ENCODE peak calls at places on chromosomes 11 and 22, in ten cellular contexts. U is ovary, T is GM20000, G is cardiac muscle cell, H is HCT116, E is dorsolateral prefrontal cortex, D is A549, Y is fibroblast of lung, J is IMR-90, V is astrocyte. S is an unnamed sample.

GRCh38 chr11:125170406-125171031 is 6.0 kb downstream of the PKNOX2 start:
- DNase-seq in Y (peak; percentile 96), T (no peak), J (peak; percentile 92), U (peak; percentile 83), V (peak; percentile 94), E (no peak), H (no peak), D (no peak), G (peak; percentile 97), S (no peak)

GRCh38 chr11:27437824-27438594 is 34.6 kb downstream of the LGR4 start:
- DNase-seq in J (no peak), U (no peak), G (no peak), T (no peak), D (no peak), H (no peak), V (peak; percentile 35), E (no peak), Y (peak; percentile 55), S (no peak)

GRCh38 chr22:37636949-37637273 is 2.6 kb upstream of the SH3BP1 start:
- DNase-seq in D (no peak), T (no peak), Y (no peak), H (no peak), G (no peak), U (no peak), J (no peak), V (no peak), E (no peak), S (no peak)

GRCh38 chr22:47888807-47889206 is 1126.4 kb downstream of the TBC1D22A start:
- DNase-seq in T (no peak), J (no peak), V (no peak), Y (no peak), D (no peak), U (no peak), E (no peak), H (no peak), G (no peak), S (no peak)

GRCh38 chr11:71210861-71211260 is 41.5 kb downstream of the SHANK2 start:
- DNase-seq in E (no peak), T (no peak), H (no peak), V (no peak), G (no peak), J (no peak), D (no peak), U (no peak), Y (no peak), S (no peak)

GRCh38 chr11:117180661-117181585 is 2.4 kb downstream of the SIDT2 start:
- DNase-seq in G (peak; percentile 81), Y (peak; percentile 60), J (peak; percentile 70), D (peak; percentile 66), H (peak; percentile 81), V (peak; percentile 49), T (peak; percentile 83), U (peak; percentile 72), E (peak; percentile 76), S (peak; percentile 82)

GRCh38 chr11:132772712-132773545 is 759.4 kb downstream of the OPCML start:
- DNase-seq in Y (peak; percentile 11), U (no peak), T (no peak), D (no peak), G (no peak), H (no peak), E (no peak), J (no peak), V (no peak), S (no peak)

GRCh38 chr11:73969991-73970800 is 12.4 kb downstream of the UCP2 start:
- DNase-seq in D (no peak), T (no peak), V (no peak), J (no peak), G (no peak), U (no peak), Y (no peak), E (no peak), H (no peak), S (no peak)

GRCh38 chr11:9601041-9601875 is 27.8 kb downstream of the WEE1 start:
- DNase-seq in U (no peak), T (peak; percentile 72), G (peak; percentile 84), E (no peak), Y (peak; percentile 47), D (no peak), H (no peak), J (peak; percentile 89), V (no peak), S (peak; percentile 35)

GRCh38 chr22:44337658-44338004 is 24.9 kb upstream of the SHISAL1 start:
- DNase-seq in T (no peak), E (peak; percentile 36), G (peak; percentile 76), V (peak; percentile 64), H (no peak), J (peak; percentile 75), U (peak; percentile 86), Y (peak; percentile 76), D (peak; percentile 38), S (peak; percentile 81)

GRCh38 chr11:24375351-24375750 is 121.5 kb upstream of the LUZP2 start:
- DNase-seq in D (no peak), Y (no peak), U (no peak), T (no peak), G (no peak), E (no peak), J (no peak), V (no peak), H (no peak), S (no peak)

DNA sequence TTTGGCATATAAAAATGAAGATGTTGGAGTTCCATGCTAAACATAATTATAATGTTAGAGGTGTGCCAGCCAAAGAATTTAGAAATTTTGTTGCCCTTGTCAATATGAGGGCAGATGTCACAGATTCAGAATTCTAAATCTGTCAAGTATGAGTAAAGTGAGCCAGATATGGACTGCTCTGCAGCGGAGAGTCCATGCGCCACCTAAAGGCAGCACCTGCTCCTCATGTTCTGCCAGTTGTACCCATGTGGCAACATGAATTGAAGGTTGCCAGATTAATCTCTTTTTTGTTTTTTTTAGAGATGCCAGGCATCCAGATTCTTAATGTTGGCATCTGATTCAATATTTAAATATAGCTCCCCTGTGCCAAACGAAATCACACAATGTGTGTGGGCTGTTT is 678.6 kb upstream of the ANO5 start:
- DNase-seq in V (no peak), H (no peak), J (no peak), Y (no peak), G (no peak), U (no peak), T (no peak), E (peak; percentile 33), D (no peak), S (peak; percentile 24)
- TF ChIP-seq CTCF in V (peak; percentile 19), H (no peak), J (no peak), Y (no peak), G (no peak), U (no peak), T (no peak), E (no peak), D (peak; percentile 44), S (peak; percentile 43)

DNA sequence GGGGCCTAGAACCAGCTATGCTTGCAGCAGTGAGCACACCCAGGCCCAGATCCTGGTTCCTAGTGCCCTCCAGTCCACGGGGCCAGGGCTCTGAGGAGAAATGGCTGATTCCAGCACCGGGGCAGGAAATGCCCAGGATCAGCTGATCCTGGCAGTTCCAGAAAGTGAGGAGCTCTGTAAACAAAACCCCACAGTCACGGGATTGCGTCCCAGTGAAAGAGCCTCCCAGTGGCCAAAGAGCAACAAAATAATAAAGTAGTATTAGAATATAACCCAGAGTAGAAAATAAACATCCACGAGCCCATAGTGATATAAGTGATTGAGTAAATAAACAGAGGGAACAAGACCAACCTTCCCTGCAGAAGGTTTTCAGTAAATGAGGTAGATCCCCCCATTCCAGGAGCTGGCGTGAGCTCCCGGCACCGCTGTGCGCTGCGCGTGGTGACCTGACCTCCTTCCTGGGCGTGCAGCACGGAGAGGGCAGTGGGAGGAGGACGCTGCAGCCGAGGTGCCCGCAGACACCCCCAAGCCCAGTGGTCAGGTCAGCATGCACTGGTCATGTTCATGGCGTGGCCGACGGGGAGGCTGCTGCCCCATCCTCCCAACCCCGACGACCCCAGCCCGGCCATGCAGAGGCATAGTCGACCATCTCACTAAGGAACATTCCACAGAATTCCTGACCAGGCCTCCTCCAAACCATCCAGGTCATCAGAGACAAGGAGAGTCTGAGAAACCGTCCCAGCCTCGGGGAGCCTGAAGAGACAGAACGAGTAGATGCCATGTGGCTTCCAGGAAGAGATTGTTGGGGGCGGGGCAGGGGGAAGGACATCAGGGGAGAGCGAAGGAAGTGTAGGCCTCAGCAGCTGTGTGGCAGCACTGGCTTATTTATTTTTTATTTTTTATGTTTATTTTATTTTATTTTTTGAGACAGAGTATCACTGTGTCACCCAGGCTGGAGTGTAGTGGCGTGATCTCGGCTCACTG is 19.9 kb downstream of the PTDSS2 start:
- DNase-seq in H (no peak), V (peak; percentile 35), E (peak; percentile 82), Y (peak; percentile 47), D (peak; percentile 67), J (peak; percentile 81), T (no peak), G (peak; percentile 90), U (peak; percentile 78), S (peak; percentile 46)
- TF ChIP-seq CTCF in H (no peak), V (no peak), E (peak; percentile 60), Y (peak; percentile 29), D (no peak), J (peak; percentile 46), T (no peak), G (peak; percentile 39), U (no peak), S (peak; percentile 33)

DNA sequence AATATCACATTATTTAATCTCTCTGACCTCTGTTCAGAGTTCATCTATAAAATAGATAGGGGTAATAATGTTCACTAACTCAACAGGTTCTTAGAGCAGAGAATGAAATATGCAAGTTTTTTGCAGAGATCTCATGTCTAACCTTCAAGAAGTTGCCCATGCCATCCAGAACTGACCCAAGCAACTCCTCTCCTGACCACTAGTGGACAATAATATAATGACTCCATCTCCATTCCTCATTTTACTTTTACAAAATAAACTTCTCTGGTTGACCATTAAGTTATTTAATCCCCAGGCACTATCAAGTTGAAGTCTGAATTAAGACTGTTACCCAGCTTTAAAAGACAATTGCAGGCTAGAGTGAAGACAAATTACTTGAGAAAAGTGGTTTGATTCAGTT is 382.6 kb downstream of the KCNA4 start:
- DNase-seq in E (no peak), H (no peak), T (no peak), V (no peak), G (peak; percentile 18), Y (no peak), D (no peak), J (no peak), U (no peak), S (no peak)
- TF ChIP-seq CTCF in E (peak; percentile 15), H (peak; percentile 18), T (no peak), V (peak; percentile 20), G (peak; percentile 37), Y (no peak), D (no peak), J (peak; percentile 28), U (no peak), S (peak; percentile 6)

DNA sequence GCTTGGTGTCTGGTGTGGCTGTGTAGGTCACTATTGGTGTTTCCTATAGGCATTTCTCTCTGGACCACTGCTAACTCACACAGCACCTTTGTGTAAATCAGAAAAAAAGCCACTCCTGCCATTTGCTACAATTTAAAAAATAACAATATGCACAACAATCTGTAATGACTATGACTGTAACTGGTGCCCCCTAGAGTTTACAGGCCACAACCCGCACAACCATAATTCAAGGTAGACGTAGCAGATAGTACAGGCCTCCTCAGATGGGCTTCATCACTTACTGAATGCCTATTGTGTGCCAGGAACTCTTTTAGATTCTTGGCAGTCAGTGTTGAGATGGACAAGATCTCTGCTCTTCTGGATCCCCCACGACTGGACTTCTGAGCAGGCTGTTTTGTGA is 47.7 kb downstream of the SYT9 start:
- DNase-seq in Y (no peak), D (no peak), J (no peak), H (no peak), V (no peak), T (no peak), U (no peak), E (no peak), G (no peak), S (no peak)
- TF ChIP-seq CTCF in Y (no peak), D (no peak), J (no peak), H (no peak), V (no peak), T (no peak), U (no peak), E (no peak), G (no peak), S (no peak)